ENCODE peak calls at places on chromosome 2, in nine cellular contexts. One of them, this sample, is unnamed.
A peak's percentile ranks its signal among the peaks of the same experiment; 100 is the strongest.

GRCh38 chr2:146642066-146642465 is 1202.8 kb upstream of the ACVR2A start:
- DNase-seq in body of pancreas: no peak
- DNase-seq in left lung: no peak
- DNase-seq in H9: peak; percentile 32
- DNase-seq in tibial nerve: no peak
- DNase-seq in adrenal gland: no peak
- DNase-seq in A549: no peak
- DNase-seq in astrocyte: no peak
- DNase-seq in GM23248: no peak
- DNase-seq in this sample: no peak

GRCh38 chr2:172330060-172330671 is 97.2 kb upstream of the ITGA6 start:
- DNase-seq in body of pancreas: peak; percentile 74
- DNase-seq in left lung: no peak
- DNase-seq in H9: no peak
- DNase-seq in tibial nerve: no peak
- DNase-seq in adrenal gland: no peak
- DNase-seq in A549: no peak
- DNase-seq in astrocyte: no peak
- DNase-seq in GM23248: no peak
- DNase-seq in this sample: no peak

GRCh38 chr2:181861379-181861778 is 30.2 kb upstream of the ITPRID2 start:
- DNase-seq in body of pancreas: peak; percentile 66
- DNase-seq in left lung: no peak
- DNase-seq in H9: no peak
- DNase-seq in tibial nerve: no peak
- DNase-seq in adrenal gland: no peak
- DNase-seq in A549: no peak
- DNase-seq in astrocyte: no peak
- DNase-seq in GM23248: no peak
- DNase-seq in this sample: no peak

GRCh38 chr2:177254433-177255226 is 9.9 kb downstream of the NFE2L2 start:
- DNase-seq in body of pancreas: peak; percentile 45
- DNase-seq in left lung: no peak
- DNase-seq in H9: peak; percentile 80
- DNase-seq in tibial nerve: no peak
- DNase-seq in adrenal gland: no peak
- DNase-seq in A549: no peak
- DNase-seq in astrocyte: no peak
- DNase-seq in GM23248: peak; percentile 37
- DNase-seq in this sample: peak; percentile 64

GRCh38 chr2:146917430-146918037 is 927.3 kb upstream of the ACVR2A start:
- DNase-seq in body of pancreas: no peak
- DNase-seq in left lung: no peak
- DNase-seq in H9: no peak
- DNase-seq in tibial nerve: no peak
- DNase-seq in adrenal gland: no peak
- DNase-seq in A549: no peak
- DNase-seq in astrocyte: no peak
- DNase-seq in GM23248: peak; percentile 22
- DNase-seq in this sample: no peak

GRCh38 chr2:197705912-197706838 is 1.0 kb downstream of the MARS2 start:
- DNase-seq in body of pancreas: no peak
- DNase-seq in left lung: no peak
- DNase-seq in H9: peak; percentile 30
- DNase-seq in tibial nerve: no peak
- DNase-seq in adrenal gland: peak; percentile 19
- DNase-seq in A549: no peak
- DNase-seq in astrocyte: no peak
- DNase-seq in GM23248: peak; percentile 59
- DNase-seq in this sample: no peak

GRCh38 chr2:79630060-79630459 is 117.2 kb downstream of the CTNNA2 start:
- DNase-seq in body of pancreas: no peak
- DNase-seq in left lung: no peak
- DNase-seq in H9: peak; percentile 28
- DNase-seq in tibial nerve: no peak
- DNase-seq in adrenal gland: no peak
- DNase-seq in A549: peak; percentile 2
- DNase-seq in astrocyte: peak; percentile 36
- DNase-seq in GM23248: peak; percentile 10
- DNase-seq in this sample: no peak

GRCh38 chr2:218755198-218755566 is 26.8 kb upstream of the CYP27A1 start:
- DNase-seq in body of pancreas: no peak
- DNase-seq in left lung: no peak
- DNase-seq in H9: no peak
- DNase-seq in tibial nerve: no peak
- DNase-seq in adrenal gland: no peak
- DNase-seq in A549: no peak
- DNase-seq in astrocyte: no peak
- DNase-seq in GM23248: no peak
- DNase-seq in this sample: no peak

GRCh38 chr2:18119883-18120282 is 241.4 kb downstream of the KCNS3 start:
- DNase-seq in body of pancreas: peak; percentile 28
- DNase-seq in left lung: no peak
- DNase-seq in H9: no peak
- DNase-seq in tibial nerve: no peak
- DNase-seq in adrenal gland: peak; percentile 25
- DNase-seq in A549: no peak
- DNase-seq in astrocyte: peak; percentile 84
- DNase-seq in GM23248: peak; percentile 92
- DNase-seq in this sample: no peak

GRCh38 chr2:104870249-104870816 is 16.4 kb downstream of the POU3F3 start:
- DNase-seq in body of pancreas: no peak
- DNase-seq in left lung: no peak
- DNase-seq in H9: no peak
- DNase-seq in tibial nerve: no peak
- DNase-seq in adrenal gland: no peak
- DNase-seq in A549: no peak
- DNase-seq in astrocyte: no peak
- DNase-seq in GM23248: no peak
- DNase-seq in this sample: no peak

GRCh38 chr2:127479219-127479825 is 47.0 kb downstream of the IWS1 start:
- DNase-seq in body of pancreas: no peak
- DNase-seq in left lung: no peak
- DNase-seq in H9: no peak
- DNase-seq in tibial nerve: no peak
- DNase-seq in adrenal gland: no peak
- DNase-seq in A549: peak; percentile 31
- DNase-seq in astrocyte: peak; percentile 36
- DNase-seq in GM23248: peak; percentile 76
- DNase-seq in this sample: peak; percentile 73

GRCh38 chr2:102186676-102187190 is at the start of gene IL1RL2:
- DNase-seq in body of pancreas: no peak
- DNase-seq in left lung: peak; percentile 61
- DNase-seq in H9: no peak
- DNase-seq in tibial nerve: no peak
- DNase-seq in adrenal gland: peak; percentile 23
- DNase-seq in A549: no peak
- DNase-seq in astrocyte: no peak
- DNase-seq in GM23248: peak; percentile 34
- DNase-seq in this sample: peak; percentile 71

GRCh38 chr2:118914721-118915453 is 27.1 kb upstream of the MARCO start:
- DNase-seq in body of pancreas: no peak
- DNase-seq in left lung: no peak
- DNase-seq in H9: no peak
- DNase-seq in tibial nerve: no peak
- DNase-seq in adrenal gland: no peak
- DNase-seq in A549: no peak
- DNase-seq in astrocyte: no peak
- DNase-seq in GM23248: no peak
- DNase-seq in this sample: no peak

GRCh38 chr2:226564667-226565066 is 235.0 kb downstream of the IRS1 start:
- DNase-seq in body of pancreas: no peak
- DNase-seq in left lung: no peak
- DNase-seq in H9: no peak
- DNase-seq in tibial nerve: no peak
- DNase-seq in adrenal gland: no peak
- DNase-seq in A549: no peak
- DNase-seq in astrocyte: no peak
- DNase-seq in GM23248: no peak
- DNase-seq in this sample: no peak

GRCh38 chr2:241892299-241893137 is 23.0 kb downstream of the RTP5 start:
- DNase-seq in body of pancreas: peak; percentile 52
- DNase-seq in left lung: peak; percentile 32
- DNase-seq in H9: no peak
- DNase-seq in tibial nerve: no peak
- DNase-seq in adrenal gland: peak; percentile 76
- DNase-seq in A549: no peak
- DNase-seq in astrocyte: peak; percentile 23
- DNase-seq in GM23248: peak; percentile 59
- DNase-seq in this sample: peak; percentile 31

GRCh38 chr2:30923575-30923974 is 116.3 kb upstream of the CAPN13 start:
- DNase-seq in body of pancreas: no peak
- DNase-seq in left lung: no peak
- DNase-seq in H9: peak; percentile 38
- DNase-seq in tibial nerve: no peak
- DNase-seq in adrenal gland: no peak
- DNase-seq in A549: no peak
- DNase-seq in astrocyte: no peak
- DNase-seq in GM23248: no peak
- DNase-seq in this sample: no peak

GRCh38 chr2:239991689-239992314 is 33.3 kb downstream of the NDUFA10 start:
- DNase-seq in body of pancreas: no peak
- DNase-seq in left lung: no peak
- DNase-seq in H9: no peak
- DNase-seq in tibial nerve: peak; percentile 69
- DNase-seq in adrenal gland: no peak
- DNase-seq in A549: peak; percentile 15
- DNase-seq in astrocyte: peak; percentile 22
- DNase-seq in GM23248: peak; percentile 75
- DNase-seq in this sample: peak; percentile 79

GRCh38 chr2:111662039-111662740 is 221.8 kb downstream of the ANAPC1 start:
- DNase-seq in body of pancreas: no peak
- DNase-seq in left lung: no peak
- DNase-seq in H9: no peak
- DNase-seq in tibial nerve: no peak
- DNase-seq in adrenal gland: no peak
- DNase-seq in A549: no peak
- DNase-seq in astrocyte: peak; percentile 79
- DNase-seq in GM23248: peak; percentile 90
- DNase-seq in this sample: no peak

GRCh38 chr2:42059261-42059898 is 11.6 kb downstream of the PKDCC start:
- DNase-seq in body of pancreas: no peak
- DNase-seq in left lung: peak; percentile 20
- DNase-seq in H9: no peak
- DNase-seq in tibial nerve: no peak
- DNase-seq in adrenal gland: no peak
- DNase-seq in A549: no peak
- DNase-seq in astrocyte: no peak
- DNase-seq in GM23248: no peak
- DNase-seq in this sample: no peak
- H3K4me1 ChIP-seq in body of pancreas: peaks cover 41% of the 10 kb centered on the region
- H3K4me1 ChIP-seq in left lung: peaks cover 12% of the 10 kb centered on the region
- H3K4me1 ChIP-seq in H9: peaks cover 2% of the 10 kb centered on the region
- H3K4me1 ChIP-seq in tibial nerve: peaks cover 49% of the 10 kb centered on the region
- H3K4me1 ChIP-seq in adrenal gland: peaks cover 52% of the 10 kb centered on the region
- H3K4me1 ChIP-seq in A549: peaks cover 67% of the 10 kb centered on the region
- H3K4me1 ChIP-seq in astrocyte: peaks cover 11% of the 10 kb centered on the region
- H3K4me1 ChIP-seq in GM23248: no peaks in the 10 kb centered on the region
- H3K4me1 ChIP-seq in this sample: peaks cover 38% of the 10 kb centered on the region

GRCh38 chr2:36530178-36530982 is 67.6 kb downstream of the FEZ2 start:
- DNase-seq in body of pancreas: no peak
- DNase-seq in left lung: no peak
- DNase-seq in H9: no peak
- DNase-seq in tibial nerve: no peak
- DNase-seq in adrenal gland: no peak
- DNase-seq in A549: no peak
- DNase-seq in astrocyte: peak; percentile 69
- DNase-seq in GM23248: peak; percentile 84
- DNase-seq in this sample: peak; percentile 47
- H3K27ac ChIP-seq in body of pancreas: no peak overlapping the region
- H3K27ac ChIP-seq in left lung: no peak overlapping the region
- H3K27ac ChIP-seq in H9: no peak overlapping the region
- H3K27ac ChIP-seq in tibial nerve: peak overlapping the region; percentile 72
- H3K27ac ChIP-seq in adrenal gland: no peak overlapping the region
- H3K27ac ChIP-seq in A549: no peak overlapping the region
- H3K27ac ChIP-seq in astrocyte: peak overlapping the region; percentile 43
- H3K27ac ChIP-seq in GM23248: peak overlapping the region; percentile 63
- H3K27ac ChIP-seq in this sample: no peak overlapping the region

GRCh38 chr2:108613261-108614042 is 79.2 kb downstream of the LIMS1 start:
- DNase-seq in body of pancreas: no peak
- DNase-seq in left lung: no peak
- DNase-seq in H9: no peak
- DNase-seq in tibial nerve: no peak
- DNase-seq in adrenal gland: no peak
- DNase-seq in A549: no peak
- DNase-seq in astrocyte: no peak
- DNase-seq in GM23248: no peak
- DNase-seq in this sample: no peak
- H3K4me1 ChIP-seq in body of pancreas: peaks cover 48% of the 10 kb centered on the region
- H3K4me1 ChIP-seq in left lung: peaks cover 73% of the 10 kb centered on the region
- H3K4me1 ChIP-seq in H9: no peaks in the 10 kb centered on the region
- H3K4me1 ChIP-seq in tibial nerve: peaks cover 20% of the 10 kb centered on the region
- H3K4me1 ChIP-seq in adrenal gland: peaks cover 59% of the 10 kb centered on the region
- H3K4me1 ChIP-seq in A549: peaks cover 36% of the 10 kb centered on the region
- H3K4me1 ChIP-seq in astrocyte: peaks cover 9% of the 10 kb centered on the region
- H3K4me1 ChIP-seq in GM23248: peaks cover 9% of the 10 kb centered on the region
- H3K4me1 ChIP-seq in this sample: peaks cover 60% of the 10 kb centered on the region

GRCh38 chr2:74105413-74105812 is 42.3 kb downstream of the BOLA3 start:
- DNase-seq in body of pancreas: no peak
- DNase-seq in left lung: no peak
- DNase-seq in H9: peak; percentile 27
- DNase-seq in tibial nerve: no peak
- DNase-seq in adrenal gland: no peak
- DNase-seq in A549: no peak
- DNase-seq in astrocyte: no peak
- DNase-seq in GM23248: no peak
- DNase-seq in this sample: no peak

GRCh38 chr2:74104839-74105238 is 42.9 kb downstream of the BOLA3 start:
- DNase-seq in body of pancreas: no peak
- DNase-seq in left lung: no peak
- DNase-seq in H9: no peak
- DNase-seq in tibial nerve: no peak
- DNase-seq in adrenal gland: no peak
- DNase-seq in A549: no peak
- DNase-seq in astrocyte: no peak
- DNase-seq in GM23248: peak; percentile 30
- DNase-seq in this sample: peak; percentile 13

GRCh38 chr2:74102516-74102915 is 45.2 kb downstream of the BOLA3 start:
- DNase-seq in body of pancreas: no peak
- DNase-seq in left lung: no peak
- DNase-seq in H9: no peak
- DNase-seq in tibial nerve: no peak
- DNase-seq in adrenal gland: no peak
- DNase-seq in A549: no peak
- DNase-seq in astrocyte: no peak
- DNase-seq in GM23248: no peak
- DNase-seq in this sample: no peak

GRCh38 chr2:74101574-74102300 is 46.0 kb downstream of the BOLA3 start:
- DNase-seq in body of pancreas: no peak
- DNase-seq in left lung: no peak
- DNase-seq in H9: peak; percentile 18
- DNase-seq in tibial nerve: no peak
- DNase-seq in adrenal gland: no peak
- DNase-seq in A549: no peak
- DNase-seq in astrocyte: no peak
- DNase-seq in GM23248: no peak
- DNase-seq in this sample: no peak

DNA sequence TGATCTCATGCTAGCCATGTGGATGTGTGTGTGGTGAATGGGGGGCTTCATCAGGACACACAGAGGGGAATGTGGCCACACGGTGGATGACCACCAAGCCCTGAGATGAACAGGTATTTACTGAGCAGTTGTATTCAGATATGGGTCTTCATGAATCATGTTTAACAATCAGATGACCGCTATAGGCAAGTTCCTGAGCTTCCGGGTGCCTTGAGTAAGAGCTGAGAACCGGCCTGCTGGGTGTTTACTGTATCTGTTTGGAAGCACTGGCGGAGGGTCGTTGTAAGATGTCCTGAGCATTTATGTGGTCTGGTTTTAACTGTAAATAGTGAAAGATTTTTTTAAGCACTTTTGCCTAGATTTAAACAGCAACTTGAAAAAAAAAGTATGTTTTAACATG is 43.9 kb downstream of the BOLA3 start:
- DNase-seq in body of pancreas: no peak
- DNase-seq in left lung: no peak
- DNase-seq in H9: no peak
- DNase-seq in tibial nerve: no peak
- DNase-seq in adrenal gland: no peak
- DNase-seq in A549: no peak
- DNase-seq in astrocyte: no peak
- DNase-seq in GM23248: no peak
- DNase-seq in this sample: no peak
- H3K27ac ChIP-seq in body of pancreas: no peak overlapping the region
- H3K27ac ChIP-seq in left lung: no peak overlapping the region
- H3K27ac ChIP-seq in H9: no peak overlapping the region
- H3K27ac ChIP-seq in tibial nerve: no peak overlapping the region
- H3K27ac ChIP-seq in adrenal gland: no peak overlapping the region
- H3K27ac ChIP-seq in A549: no peak overlapping the region
- H3K27ac ChIP-seq in astrocyte: no peak overlapping the region
- H3K27ac ChIP-seq in GM23248: no peak overlapping the region
- H3K27ac ChIP-seq in this sample: no peak overlapping the region

This sample was measured in cardiac muscle cell.